ENCODE peak calls at places on chromosomes 4 and X, in four cellular contexts. A is MV-4-11, K is amniotic stem cell, E is epithelial cell of prostate. F is an unnamed sample.
A peak's percentile ranks its signal among the peaks of the same experiment; 100 is the strongest.

GRCh38 chrX:55210931-55211677 is 9.0 kb upstream of the PAGE5 start:
- DNase-seq in A (no peak), K (no peak), E (no peak), F (no peak)

GRCh38 chr4:1517592-1518411 is 111.6 kb upstream of the NKX1-1 start:
- DNase-seq in A (no peak), K (no peak), E (no peak), F (no peak)

GRCh38 chr4:155026715-155027114 is 181.7 kb upstream of the NPY2R start:
- DNase-seq in A (no peak), K (no peak), E (no peak), F (no peak)

GRCh38 chrX:119488749-119489148 is 20.5 kb downstream of the SLC25A5 start:
- DNase-seq in A (peak; percentile 7), K (no peak), E (no peak), F (no peak)

GRCh38 chr4:7770675-7771050 is 169.0 kb downstream of the AFAP1 start:
- DNase-seq in A (no peak), K (no peak), E (no peak), F (no peak)

GRCh38 chr4:104064650-104065577 is 345.1 kb upstream of the TACR3 start:
- DNase-seq in A (peak; percentile 13), K (no peak), E (no peak), F (no peak)

GRCh38 chrX:53435997-53436396 is 1.8 kb upstream of the HSD17B10 start:
- DNase-seq in A (peak; percentile 56), K (peak; percentile 14), E (no peak), F (no peak)

GRCh38 chr4:71498002-71498401 is 159.2 kb downstream of the SLC4A4 start:
- DNase-seq in A (no peak), K (no peak), E (no peak), F (peak; percentile 21)

GRCh38 chrX:22534643-22535042 is 261.9 kb downstream of the CBLL2 start:
- DNase-seq in A (no peak), K (peak; percentile 35), E (peak; percentile 37), F (peak; percentile 44)

GRCh38 chr4:47287735-47288134 is 175.8 kb downstream of the COMMD8 start:
- DNase-seq in A (peak; percentile 95), K (peak; percentile 29), E (peak; percentile 12), F (peak; percentile 34)

GRCh38 chrX:31580726-31581125 is 508.9 kb upstream of the FTHL17 start:
- DNase-seq in A (no peak), K (no peak), E (no peak), F (peak; percentile 40)

GRCh38 chrX:52262195-52262546 is 77.5 kb downstream of the MAGED4 start:
- DNase-seq in A (no peak), K (no peak), E (no peak), F (no peak)

GRCh38 chrX:110743679-110744340 is 51.8 kb downstream of the CHRDL1 start:
- DNase-seq in A (peak; percentile 73), K (no peak), E (no peak), F (no peak)

F was measured in AG04449.